ENCODE peak calls at places on chromosomes 13 and 19, in eight cellular contexts. T, A, N, O, V, Z, J and E are unnamed samples.

GRCh38 chr13:85693889-85694511 is 105.2 kb downstream of the SLITRK6 start:
- DNase-seq in O (no peak), A (no peak), Z (peak), J (no peak), V (no peak), N (no peak), T (no peak), E (no peak)

GRCh38 chr19:752652-753517 is 2.0 kb downstream of the MISP start:
- DNase-seq in J (no peak), N (no peak), Z (peak), V (no peak), A (no peak), T (peak), O (peak), E (peak)

GRCh38 chr13:24279267-24279666 is 30.1 kb upstream of the C1QTNF9 start:
- DNase-seq in N (no peak), O (peak), V (no peak), T (no peak), J (no peak), Z (no peak), A (no peak), E (no peak)

GRCh38 chr19:7947939-7948338 is 4.5 kb upstream of the TIMM44 start:
- DNase-seq in O (no peak), Z (no peak), T (no peak), V (no peak), J (no peak), N (no peak), A (no peak), E (no peak)

GRCh38 chr19:49507803-49508494 is 4.5 kb upstream of the FCGRT start:
- DNase-seq in O (no peak), T (no peak), J (no peak), Z (no peak), V (no peak), N (no peak), A (no peak), E (no peak)

GRCh38 chr19:18425515-18426415 is 6.6 kb downstream of the SSBP4 start:
- DNase-seq in Z (peak), V (no peak), J (no peak), O (peak), T (peak), N (no peak), A (no peak), E (peak)

GRCh38 chr13:24605923-24606372 is 74.3 kb upstream of the ATP12A start:
- DNase-seq in A (peak), V (no peak), J (no peak), T (peak), N (no peak), O (no peak), Z (no peak), E (peak)

GRCh38 chr19:55640043-55640576 is 692 bp upstream of the ZNF580 start:
- DNase-seq in V (peak), Z (peak), T (peak), J (no peak), O (no peak), N (no peak), A (peak), E (peak)

GRCh38 chr13:34941835-34942731 is at the start of gene NBEA:
- DNase-seq in A (peak), T (peak), N (peak), O (peak), V (peak), J (peak), Z (peak), E (peak)

GRCh38 chr19:50898018-50898417 is 13.2 kb downstream of the KLK4 start:
- DNase-seq in N (no peak), Z (no peak), T (no peak), A (no peak), O (no peak), V (no peak), J (no peak), E (no peak)

GRCh38 chr13:44259045-44260042 is 114.3 kb upstream of the SERP2 start:
- DNase-seq in J (no peak), N (no peak), T (peak), A (peak), V (peak), Z (no peak), O (no peak), E (peak)

GRCh38 chr13:74574964-74575728 is 440.9 kb upstream of the KLF12 start:
- DNase-seq in V (no peak), T (no peak), J (no peak), N (no peak), O (no peak), Z (no peak), A (no peak), E (no peak)

GRCh38 chr13:97333983-97334382 is 100.0 kb upstream of the RAP2A start:
- DNase-seq in Z (no peak), O (no peak), V (no peak), T (peak), J (no peak), A (no peak), N (no peak), E (no peak)

GRCh38 chr13:23021921-23022320 is 158.9 kb upstream of the SGCG start:
- DNase-seq in A (no peak), Z (no peak), O (no peak), N (no peak), V (no peak), T (no peak), J (no peak), E (no peak)

GRCh38 chr13:31105020-31105800 is 56.5 kb downstream of the HSPH1 start:
- DNase-seq in V (no peak), T (peak), A (no peak), Z (no peak), J (no peak), N (no peak), O (no peak), E (no peak)

GRCh38 chr13:107233541-107233940 is 665.6 kb upstream of the ARGLU1 start:
- DNase-seq in J (no peak), N (no peak), A (no peak), Z (no peak), V (no peak), T (no peak), O (no peak), E (no peak)

GRCh38 chr13:44425041-44425814 is 51.6 kb downstream of the SERP2 start:
- DNase-seq in J (no peak), N (no peak), O (no peak), T (no peak), V (no peak), A (no peak), Z (no peak), E (no peak)

GRCh38 chr19:35404879-35405622 is 34.2 kb downstream of the GPR42 start:
- DNase-seq in Z (peak), O (no peak), V (no peak), J (peak), A (peak), N (no peak), T (peak), E (peak)

GRCh38 chr19:13381827-13382632 is 124.2 kb downstream of the CACNA1A start:
- DNase-seq in J (no peak), O (no peak), T (peak), A (no peak), Z (no peak), V (no peak), N (no peak), E (no peak)

GRCh38 chr19:12867120-12868099 is 13.8 kb downstream of the DNASE2 start:
- DNase-seq in J (peak), V (peak), T (peak), A (peak), Z (peak), O (no peak), N (peak), E (no peak)

GRCh38 chr19:2949939-2950285 is 5.1 kb upstream of the ZNF77 start:
- DNase-seq in A (no peak), T (peak), J (no peak), Z (no peak), V (peak), O (peak), N (no peak), E (peak)

GRCh38 chr13:78603240-78603947 is at the start of gene POU4F1:
- DNase-seq in T (no peak), V (peak), N (no peak), J (peak), O (no peak), A (peak), Z (no peak), E (no peak)

GRCh38 chr13:51534075-51534817 is 50.0 kb upstream of the WDFY2 start:
- DNase-seq in V (peak), T (no peak), N (no peak), O (peak), A (no peak), Z (no peak), J (no peak), E (no peak)

GRCh38 chr13:95948646-95949045 is 104.6 kb downstream of the UGGT2 start:
- DNase-seq in O (no peak), J (no peak), A (no peak), T (peak), N (no peak), Z (no peak), V (no peak), E (peak)

GRCh38 chr19:54662730-54663129 is at the start of gene LILRB4:
- DNase-seq in V (no peak), O (peak), N (no peak), T (no peak), A (peak), Z (no peak), J (no peak), E (no peak)

GRCh38 chr13:36212789-36213188 is 1.6 kb downstream of the SOHLH2 start:
- DNase-seq in Z (no peak), O (no peak), A (no peak), V (no peak), J (no peak), T (no peak), N (no peak), E (no peak)

GRCh38 chr13:25738797-25739196 is 313.0 kb downstream of the SHISA2 start:
- DNase-seq in V (no peak), Z (no peak), A (no peak), N (no peak), O (no peak), J (no peak), T (peak), E (no peak)

GRCh38 chr19:38389101-38389925 is 816 bp downstream of the SPRED3 start:
- DNase-seq in Z (peak), J (peak), N (no peak), V (no peak), O (no peak), A (no peak), T (peak), E (peak)

GRCh38 chr13:20182231-20182846 is 10.4 kb downstream of the GJB2 start:
- DNase-seq in Z (peak), A (peak), O (no peak), N (no peak), V (peak), T (peak), J (peak), E (peak)

GRCh38 chr13:76683854-76684253 is 202.4 kb downstream of the KCTD12 start:
- DNase-seq in O (no peak), N (no peak), A (no peak), J (no peak), Z (peak), V (no peak), T (no peak), E (no peak)

GRCh38 chr19:38618590-38619360 is at the start of gene EIF3K:
- DNase-seq in N (peak), Z (peak), V (peak), T (peak), J (peak), O (peak), A (peak), E (peak)

GRCh38 chr13:92974905-92975429 is 251.6 kb upstream of the GPC6 start:
- DNase-seq in V (no peak), J (no peak), A (peak), T (no peak), Z (no peak), N (no peak), O (no peak), E (no peak)

GRCh38 chr13:35474551-35474950 is 1.9 kb downstream of the MAB21L1 start:
- DNase-seq in T (no peak), N (no peak), A (no peak), J (no peak), V (no peak), Z (no peak), O (no peak), E (no peak)

GRCh38 chr19:55461974-55462628 is 659 bp upstream of the ISOC2 start:
- DNase-seq in V (no peak), O (no peak), A (no peak), J (no peak), Z (peak), N (no peak), T (peak), E (no peak)

GRCh38 chr13:66665991-66666390 is 564.1 kb downstream of the PCDH9 start:
- DNase-seq in A (no peak), N (no peak), T (peak), O (no peak), J (peak), Z (peak), V (no peak), E (peak)

GRCh38 chr19:6720369-6721112 is at the start of gene C3:
- DNase-seq in A (no peak), O (peak), Z (peak), J (no peak), T (peak), N (no peak), V (no peak), E (peak)

GRCh38 chr13:48214519-48215121 is 18.4 kb upstream of the ITM2B start:
- DNase-seq in O (no peak), N (no peak), A (no peak), Z (no peak), V (no peak), J (no peak), T (no peak), E (no peak)

GRCh38 chr13:39036212-39036611 is 1.7 kb downstream of the PROSER1 start:
- DNase-seq in Z (no peak), A (no peak), N (no peak), J (no peak), T (peak), O (no peak), V (no peak), E (peak)

GRCh38 chr13:107271226-107271625 is 703.3 kb upstream of the ARGLU1 start:
- DNase-seq in A (no peak), T (peak), N (no peak), J (no peak), Z (peak), V (no peak), O (no peak), E (no peak)